ENCODE peak calls at places on chromosomes 13 and 19, in ten cellular contexts. O is CD4-positive, alpha-beta T cell; I is T-helper 2 cell; K is NCI-H2029; N is activated CD4-positive, alpha-beta T cell treated with anti-CD3 and anti-CD28 coated beads, Interleukin-2, amount 50 U/mL, for 4 hours; C is upper lobe of right lung; T is GOT3; J is NCI-H1417; V is HFF-Myc; G is mucosa of gallbladder. W is an unnamed sample.

GRCh38 chr19:19321143-19321577 is 531 bp downstream of the MAU2 start:
- DNase-seq in O (no peak), I (no peak), K (no peak), N (no peak), C (no peak), T (no peak), J (no peak), V (no peak), G (no peak), W (no peak)

GRCh38 chr19:1956143-1956537 is 15.2 kb downstream of the CSNK1G2 start:
- DNase-seq in O (no peak), I (no peak), K (no peak), N (no peak), C (no peak), T (no peak), J (no peak), V (no peak), G (no peak), W (no peak)

GRCh38 chr19:15264061-15264932 is 32.0 kb upstream of the EPHX3 start:
- DNase-seq in O (peak; percentile 61), I (peak; percentile 58), K (peak; percentile 34), N (peak; percentile 72), C (peak; percentile 86), T (no peak), J (peak; percentile 43), V (no peak), G (peak; percentile 69), W (peak; percentile 43)

GRCh38 chr13:27635256-27635655 is 13.6 kb downstream of the POLR1D start:
- DNase-seq in O (no peak), I (no peak), K (no peak), N (no peak), C (no peak), T (no peak), J (no peak), V (no peak), G (no peak), W (no peak)

GRCh38 chr13:26678330-26678729 is 82.3 kb downstream of the GPR12 start:
- DNase-seq in O (no peak), I (no peak), K (no peak), N (no peak), C (no peak), T (no peak), J (no peak), V (no peak), G (no peak), W (no peak)

GRCh38 chr19:3844596-3844995 is 24.2 kb downstream of the ZFR2 start:
- DNase-seq in O (no peak), I (no peak), K (no peak), N (no peak), C (no peak), T (no peak), J (no peak), V (no peak), G (no peak), W (no peak)

GRCh38 chr19:2883686-2884439 is 16.7 kb downstream of the ZNF556 start:
- DNase-seq in O (no peak), I (no peak), K (no peak), N (no peak), C (no peak), T (no peak), J (no peak), V (no peak), G (no peak), W (no peak)

GRCh38 chr13:28471408-28471807 is 23.5 kb downstream of the FLT1 start:
- DNase-seq in O (no peak), I (no peak), K (no peak), N (no peak), C (no peak), T (no peak), J (no peak), V (no peak), G (no peak), W (no peak)

GRCh38 chr13:56515441-56515840 is 625.3 kb upstream of the PRR20A start:
- DNase-seq in O (no peak), I (no peak), K (no peak), N (no peak), C (no peak), T (no peak), J (no peak), V (no peak), G (no peak), W (no peak)

W was measured in activated T-helper 1 cell treated with Interleukin-2 at 50 U/mL for 16 hours.